ENCODE peak calls at places on chromosomes 6 and 20, in nine cellular contexts. D is NCI-H510A treated with DMSO at 0.1 percent for 48 hours; Q is T-helper 9 cell; S is neural crest cell; E is AG08396; M is adrenal gland; O is stimulated activated CD4-positive, alpha-beta T cell treated with anti-CD3 and anti-CD28 coated beads, Interleukin-12 subunit alpha, Interleukin-12 subunit beta, amount 100 ng/mL, for 4 hours; X is AG10803; L is A172. I is an unnamed sample.

GRCh38 chr20:21715193-21715881 is 9.9 kb downstream of the PAX1 start:
- DNase-seq in D (no peak), Q (no peak), S (no peak), E (no peak), M (no peak), O (no peak), X (no peak), L (no peak), I (no peak)

GRCh38 chr6:136782021-136782770 is 10.1 kb downstream of the MAP3K5 start:
- DNase-seq in D (no peak), Q (no peak), S (no peak), E (no peak), M (no peak), O (no peak), X (peak), L (peak), I (no peak)

GRCh38 chr20:49310695-49311094 is 32.8 kb upstream of the ZNFX1 start:
- DNase-seq in D (no peak), Q (no peak), S (no peak), E (no peak), M (no peak), O (no peak), X (no peak), L (no peak), I (no peak)

GRCh38 chr6:131657630-131658111 is 20.6 kb downstream of the ENPP3 start:
- DNase-seq in D (no peak), Q (no peak), S (no peak), E (no peak), M (no peak), O (no peak), X (peak), L (peak), I (no peak)

GRCh38 chr6:4134841-4135664 is at the start of gene ECI2:
- DNase-seq in D (peak), Q (peak), S (no peak), E (peak), M (peak), O (peak), X (peak), L (peak), I (peak)

GRCh38 chr6:129890701-129891100 is 29.6 kb upstream of the TMEM244 start:
- DNase-seq in D (no peak), Q (no peak), S (no peak), E (no peak), M (no peak), O (no peak), X (no peak), L (peak), I (no peak)

GRCh38 chr6:109790131-109790530 is 99.0 kb downstream of the FIG4 start:
- DNase-seq in D (no peak), Q (no peak), S (no peak), E (peak), M (no peak), O (no peak), X (peak), L (peak), I (no peak)

GRCh38 chr6:118530942-118531341 is 17.2 kb upstream of the PLN start:
- DNase-seq in D (no peak), Q (no peak), S (no peak), E (no peak), M (no peak), O (no peak), X (no peak), L (no peak), I (no peak)

GRCh38 chr20:36315545-36316351 is 9.6 kb downstream of the DLGAP4 start:
- DNase-seq in D (no peak), Q (no peak), S (no peak), E (no peak), M (no peak), O (no peak), X (no peak), L (no peak), I (no peak)

GRCh38 chr20:49167811-49168507 is 20.2 kb downstream of the STAU1 start:
- DNase-seq in D (no peak), Q (no peak), S (no peak), E (peak), M (no peak), O (no peak), X (peak), L (no peak), I (no peak)

GRCh38 chr20:661474-662288 is 8.7 kb upstream of the SRXN1 start:
- DNase-seq in D (no peak), Q (no peak), S (no peak), E (no peak), M (no peak), O (no peak), X (no peak), L (no peak), I (no peak)

GRCh38 chr6:80594461-80594860 is 488.0 kb downstream of the BCKDHB start:
- DNase-seq in D (no peak), Q (no peak), S (no peak), E (no peak), M (no peak), O (no peak), X (peak), L (no peak), I (no peak)

GRCh38 chr6:51720327-51720726 is 367.1 kb downstream of the PKHD1 start:
- DNase-seq in D (no peak), Q (no peak), S (no peak), E (no peak), M (no peak), O (no peak), X (no peak), L (no peak), I (no peak)

GRCh38 chr6:133291671-133292070 is 50.5 kb downstream of the EYA4 start:
- DNase-seq in D (no peak), Q (no peak), S (no peak), E (no peak), M (no peak), O (no peak), X (no peak), L (no peak), I (no peak)

I was measured in activated gamma-delta T cell treated with Interleukin-2 at 50 U/mL for 16 hours.